ENCODE peak calls at places on chromosomes 3 and 15, in ten cellular contexts. Q is endodermal cell, G is GM23338, R is cardiac muscle cell, W is lower leg skin, F is mammary epithelial cell, K is heart left ventricle, I is body of pancreas, H is A549, Z is adrenal gland. O is an unnamed sample.

GRCh38 chr3:170864525-170865208 is 5.3 kb downstream of the RPL22L1 start:
- DNase-seq in Q (peak), G (peak), R (no peak), W (no peak), F (peak), K (no peak), I (no peak), H (no peak), Z (no peak), O (no peak)

GRCh38 chr3:95387242-95388021 is 1324.6 kb downstream of the NSUN3 start:
- DNase-seq in Q (no peak), G (no peak), R (no peak), W (no peak), F (no peak), K (no peak), I (no peak), H (no peak), Z (no peak), O (no peak)

GRCh38 chr3:146903927-146904326 is 298.8 kb upstream of the PLSCR5 start:
- DNase-seq in Q (no peak), G (no peak), R (no peak), W (no peak), F (no peak), K (no peak), I (no peak), H (no peak), Z (no peak), O (no peak)

GRCh38 chr3:58340594-58341244 is 8.0 kb downstream of the PXK start:
- DNase-seq in Q (no peak), G (no peak), R (no peak), W (no peak), F (no peak), K (no peak), I (no peak), H (no peak), Z (no peak), O (no peak)

GRCh38 chr15:75508741-75509532 is 57.4 kb upstream of the SIN3A start:
- DNase-seq in Q (peak), G (peak), R (peak), W (no peak), F (peak), K (no peak), I (no peak), H (peak), Z (peak), O (no peak)

GRCh38 chr3:111917300-111917699 is 58.2 kb downstream of the PHLDB2 start:
- DNase-seq in Q (peak), G (peak), R (peak), W (no peak), F (peak), K (no peak), I (no peak), H (peak), Z (no peak), O (no peak)

GRCh38 chr3:149534671-149535394 is 60.3 kb downstream of the TM4SF4 start:
- DNase-seq in Q (peak), G (no peak), R (peak), W (no peak), F (peak), K (no peak), I (no peak), H (peak), Z (no peak), O (peak)

GRCh38 chr3:126208618-126209256 is 28.4 kb upstream of the ALDH1L1 start:
- DNase-seq in Q (no peak), G (no peak), R (peak), W (peak), F (peak), K (peak), I (peak), H (peak), Z (peak), O (no peak)

GRCh38 chr3:147348976-147349375 is 57.4 kb downstream of the ZIC4 start:
- DNase-seq in Q (no peak), G (no peak), R (no peak), W (no peak), F (no peak), K (no peak), I (no peak), H (no peak), Z (no peak), O (no peak)

GRCh38 chr3:129162729-129163579 is 2.1 kb upstream of the ISY1 start:
- DNase-seq in Q (peak), G (peak), R (peak), W (no peak), F (no peak), K (no peak), I (no peak), H (no peak), Z (no peak), O (no peak)
- TF ChIP-seq CTCF in Q (peak), G (peak), R (peak), W (no peak), F (peak), K (no peak), I (no peak), H (no peak), Z (peak), O (peak)

GRCh38 chr15:78129098-78130011 is 1.9 kb downstream of the CIB2 start:
- DNase-seq in Q (no peak), G (peak), R (no peak), W (no peak), F (no peak), K (no peak), I (no peak), H (no peak), Z (peak), O (no peak)
- H3K4me3 ChIP-seq in Q (no peak), G (no peak), R (no peak), W (no peak), F (no peak), K (no peak), I (no peak), H (no peak), Z (no peak), O (no peak)

DNA sequence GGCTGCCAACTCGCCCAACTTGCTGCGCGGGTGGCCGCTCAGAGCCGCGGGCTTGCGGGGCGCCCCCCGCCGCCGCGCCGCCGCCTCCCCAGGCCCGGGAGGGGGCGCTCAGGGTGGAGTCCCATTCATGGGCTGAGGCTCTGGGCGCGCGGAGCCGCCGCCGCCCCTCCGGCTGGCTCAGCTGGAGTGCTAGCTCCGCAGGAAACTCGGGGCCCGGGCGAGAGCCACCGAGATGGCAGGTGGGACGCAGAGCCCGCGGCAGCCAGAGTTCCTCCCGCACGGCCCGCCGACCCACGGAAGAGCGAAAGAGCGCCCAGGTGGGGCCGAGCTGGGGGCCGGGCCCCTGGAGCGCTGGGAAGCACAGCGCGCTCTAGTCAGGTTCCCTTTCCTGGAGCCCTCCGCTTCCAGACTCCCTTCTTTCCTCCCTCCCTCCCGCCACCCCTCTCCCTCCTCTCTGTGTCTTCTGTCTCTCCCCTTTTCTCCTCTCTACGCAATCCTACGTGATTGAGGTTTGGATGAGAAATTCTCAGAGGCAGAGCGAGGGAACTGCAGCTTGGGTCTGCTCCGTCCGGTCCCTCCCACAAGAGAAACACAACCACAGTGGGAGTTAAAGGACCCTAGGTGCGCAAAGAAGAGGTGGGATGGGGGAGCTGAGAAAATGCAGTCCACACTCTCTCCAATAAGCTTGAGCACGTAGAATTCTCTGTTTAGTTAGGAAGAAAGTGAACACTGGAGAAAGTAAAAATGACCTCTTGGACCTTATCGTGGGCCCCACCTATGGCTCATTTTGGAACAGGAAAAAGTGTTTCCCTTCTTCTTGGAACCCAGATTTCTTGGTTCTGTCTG is 317.3 kb downstream of the FGF12 start:
- DNase-seq in Q (peak), G (peak), R (peak), W (no peak), F (no peak), K (peak), I (no peak), H (peak), Z (peak), O (no peak)
- TF ChIP-seq CTCF in Q (no peak), G (peak), R (peak), W (no peak), F (no peak), K (peak), I (no peak), H (peak), Z (peak), O (no peak)

GRCh38 chr3:31919528-31919927 is 61.5 kb downstream of the OSBPL10 start:
- DNase-seq in Q (no peak), G (no peak), R (no peak), W (no peak), F (no peak), K (no peak), I (no peak), H (no peak), Z (no peak), O (peak)

GRCh38 chr3:31921833-31922232 is 59.2 kb downstream of the OSBPL10 start:
- DNase-seq in Q (no peak), G (no peak), R (no peak), W (no peak), F (no peak), K (no peak), I (no peak), H (no peak), Z (no peak), O (no peak)

GRCh38 chr3:31920310-31920709 is 60.8 kb downstream of the OSBPL10 start:
- DNase-seq in Q (no peak), G (no peak), R (no peak), W (no peak), F (no peak), K (no peak), I (no peak), H (no peak), Z (no peak), O (no peak)

GRCh38 chr3:31918179-31919165 is 62.6 kb downstream of the OSBPL10 start:
- DNase-seq in Q (no peak), G (no peak), R (peak), W (no peak), F (no peak), K (no peak), I (no peak), H (no peak), Z (no peak), O (no peak)

GRCh38 chr3:31917303-31917903 is 63.7 kb downstream of the OSBPL10 start:
- DNase-seq in Q (no peak), G (peak), R (no peak), W (no peak), F (no peak), K (no peak), I (no peak), H (no peak), Z (no peak), O (no peak)
- H3K4me3 ChIP-seq in Q (peak), G (peak), R (no peak), W (no peak), F (no peak), K (peak), I (no peak), H (no peak), Z (no peak), O (no peak)

DNA sequence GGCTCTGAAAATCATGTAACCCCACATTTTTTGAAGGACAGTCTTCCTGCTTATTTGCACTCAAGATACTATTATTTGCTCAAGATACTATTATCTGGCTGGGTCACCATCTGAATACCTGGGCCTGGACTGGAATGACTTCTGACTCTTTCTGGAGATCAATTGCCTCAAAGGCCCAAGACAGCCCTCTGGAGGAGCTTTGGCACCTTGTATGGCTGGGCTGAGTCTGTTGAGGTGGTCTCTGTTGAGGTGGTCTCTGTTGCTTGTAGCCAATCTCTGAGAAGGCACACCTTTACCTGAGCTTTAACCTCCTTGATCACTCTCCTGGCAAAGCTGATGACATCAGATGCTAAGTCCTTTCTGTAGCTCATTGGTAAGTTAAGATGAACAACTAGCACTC is 33.0 kb downstream of the SPATA12 start:
- DNase-seq in Q (no peak), G (no peak), R (no peak), W (no peak), F (no peak), K (no peak), I (no peak), H (no peak), Z (no peak), O (no peak)
- TF ChIP-seq CTCF in Q (peak), G (peak), R (no peak), W (no peak), F (no peak), K (no peak), I (no peak), H (no peak), Z (no peak), O (no peak)

DNA sequence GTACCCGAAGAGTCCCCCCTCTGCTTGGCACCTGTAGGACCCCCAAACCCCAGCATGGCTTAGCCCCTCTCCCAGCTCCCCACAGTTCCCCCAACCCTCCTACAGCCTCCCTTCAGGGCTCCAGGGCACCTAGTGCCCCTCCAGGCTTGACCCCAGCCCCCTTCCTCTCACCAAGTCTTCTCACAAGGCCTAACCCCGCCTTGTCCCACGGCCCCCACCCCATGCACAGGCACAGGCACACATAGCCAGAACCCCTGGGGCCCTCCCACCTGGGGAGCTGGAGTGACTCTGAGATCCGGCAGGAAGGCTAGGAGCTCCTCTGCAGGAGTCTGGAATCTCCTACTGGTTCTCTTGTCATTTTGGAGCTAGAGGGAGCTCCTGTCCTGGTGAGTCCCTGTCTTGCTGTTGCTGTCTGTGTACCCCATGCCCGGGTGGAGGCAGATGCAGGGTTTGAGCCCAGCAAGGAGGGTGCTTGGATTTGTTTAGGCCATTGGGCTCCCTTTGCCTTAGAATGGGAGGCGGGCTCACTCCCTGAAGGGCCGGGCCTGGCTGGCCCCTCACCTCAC is 39.6 kb downstream of the KLF13 start:
- DNase-seq in Q (peak), G (peak), R (peak), W (peak), F (peak), K (peak), I (peak), H (no peak), Z (no peak), O (no peak)
- H3K4me3 ChIP-seq in Q (no peak), G (peak), R (no peak), W (no peak), F (no peak), K (peak), I (no peak), H (no peak), Z (no peak), O (no peak)

GRCh38 chr3:139934557-139935070 is 371 bp upstream of the CLSTN2 start:
- DNase-seq in Q (peak), G (peak), R (peak), W (no peak), F (peak), K (peak), I (peak), H (peak), Z (peak), O (no peak)
- TF ChIP-seq CTCF in Q (peak), G (peak), R (peak), W (no peak), F (no peak), K (peak), I (peak), H (no peak), Z (peak), O (peak)

GRCh38 chr15:74129411-74130088 is 836 bp upstream of the ISLR2 start:
- DNase-seq in Q (peak), G (peak), R (no peak), W (no peak), F (no peak), K (no peak), I (no peak), H (no peak), Z (no peak), O (no peak)
- H3K4me3 ChIP-seq in Q (peak), G (peak), R (no peak), W (no peak), F (no peak), K (peak), I (no peak), H (peak), Z (no peak), O (no peak)

DNA sequence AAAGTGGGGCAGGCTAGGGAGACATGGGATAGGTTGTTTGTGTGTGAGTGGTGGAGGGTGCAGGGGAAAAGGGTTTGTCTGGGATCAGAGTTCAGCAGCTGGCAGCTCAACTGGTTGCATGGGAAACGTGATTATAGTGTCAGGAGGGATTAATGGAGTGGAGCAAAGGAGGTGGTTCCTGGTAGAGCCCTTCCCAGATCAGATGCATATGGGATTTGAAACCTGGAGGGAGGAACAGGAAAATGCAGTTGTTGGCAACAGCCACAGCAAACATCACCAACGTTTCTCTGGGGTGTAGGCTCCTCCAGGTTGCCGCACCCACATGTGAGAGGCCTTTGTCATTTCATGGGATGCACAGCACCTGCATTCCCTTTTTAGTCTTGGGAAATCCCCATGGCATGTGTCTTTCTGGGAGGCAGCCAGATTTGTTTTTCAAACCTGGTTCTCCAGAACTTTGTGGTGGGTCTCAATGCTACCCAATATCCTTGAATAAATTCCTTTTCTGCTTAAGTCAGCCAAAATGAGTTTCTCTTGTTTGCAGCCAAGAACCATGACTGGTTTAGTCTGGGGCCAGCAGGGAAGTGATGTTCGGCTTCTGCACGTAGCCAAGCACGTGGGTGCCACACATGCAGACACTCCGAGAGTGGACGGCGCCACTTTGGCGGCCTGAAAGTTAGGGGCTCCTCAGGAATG is 61.3 kb downstream of the BDH1 start:
- DNase-seq in Q (no peak), G (no peak), R (no peak), W (peak), F (peak), K (no peak), I (no peak), H (no peak), Z (no peak), O (no peak)
- TF ChIP-seq CTCF in Q (no peak), G (no peak), R (no peak), W (no peak), F (no peak), K (no peak), I (no peak), H (no peak), Z (no peak), O (no peak)

O was measured in LNCaP clone FGC.